ENCODE peak calls at places on chromosomes 2 and 18, in four cellular contexts. One of them, this sample, is unnamed.

GRCh38 chr18:42559292-42559691 is 556.2 kb downstream of the RIT2 start:
- DNase-seq in H1: no peak
- DNase-seq in GM12878: no peak
- DNase-seq in HepG2: no peak
- DNase-seq in this sample: no peak

GRCh38 chr2:237669628-237670351 is 42.4 kb downstream of the LRRFIP1 start:
- DNase-seq in HepG2: peak
- DNase-seq in H1: no peak
- DNase-seq in GM12878: peak
- DNase-seq in this sample: no peak

GRCh38 chr18:37659906-37660305 is 94.3 kb upstream of the CELF4 start:
- DNase-seq in HepG2: no peak
- DNase-seq in GM12878: no peak
- DNase-seq in H1: no peak
- DNase-seq in this sample: no peak

GRCh38 chr18:60485207-60485606 is 112.6 kb upstream of the MC4R start:
- DNase-seq in GM12878: no peak
- DNase-seq in HepG2: no peak
- DNase-seq in H1: no peak
- DNase-seq in this sample: no peak

GRCh38 chr2:187478719-187479118 is 30.7 kb upstream of the CALCRL start:
- DNase-seq in H1: no peak
- DNase-seq in GM12878: no peak
- DNase-seq in HepG2: no peak
- DNase-seq in this sample: no peak

GRCh38 chr2:214076527-214076926 is 334.3 kb upstream of the VWC2L start:
- DNase-seq in GM12878: no peak
- DNase-seq in H1: no peak
- DNase-seq in HepG2: no peak
- DNase-seq in this sample: no peak

GRCh38 chr18:13514558-13514957 is 211.8 kb downstream of the FAM210A start:
- DNase-seq in GM12878: no peak
- DNase-seq in H1: no peak
- DNase-seq in HepG2: no peak
- DNase-seq in this sample: no peak

GRCh38 chr2:112690853-112691390 is 29.9 kb upstream of the NT5DC4 start:
- DNase-seq in GM12878: no peak
- DNase-seq in HepG2: peak
- DNase-seq in H1: peak
- DNase-seq in this sample: peak

GRCh38 chr2:208031608-208032019 is 6.3 kb upstream of the PLEKHM3 start:
- DNase-seq in HepG2: peak
- DNase-seq in GM12878: no peak
- DNase-seq in H1: no peak
- DNase-seq in this sample: no peak

GRCh38 chr18:22525883-22526282 is 108.2 kb upstream of the CTAGE1 start:
- DNase-seq in GM12878: no peak
- DNase-seq in HepG2: no peak
- DNase-seq in H1: no peak
- DNase-seq in this sample: no peak

GRCh38 chr2:55838653-55839052 is 84.9 kb downstream of the EFEMP1 start:
- DNase-seq in GM12878: no peak
- DNase-seq in H1: no peak
- DNase-seq in HepG2: no peak
- DNase-seq in this sample: no peak

GRCh38 chr2:165794520-165794882 is 454 bp upstream of the GALNT3 start:
- DNase-seq in HepG2: no peak
- DNase-seq in H1: no peak
- DNase-seq in GM12878: peak
- DNase-seq in this sample: no peak

GRCh38 chr2:47429795-47430194 is 26.8 kb downstream of the MSH2 start:
- DNase-seq in H1: no peak
- DNase-seq in HepG2: no peak
- DNase-seq in GM12878: no peak
- DNase-seq in this sample: no peak

GRCh38 chr2:237242091-237242536 is 156.4 kb downstream of the COPS8 start:
- DNase-seq in HepG2: no peak
- DNase-seq in GM12878: no peak
- DNase-seq in H1: no peak
- DNase-seq in this sample: no peak

GRCh38 chr2:108907822-108908716 is 81.0 kb downstream of the EDAR start:
- DNase-seq in GM12878: no peak
- DNase-seq in H1: peak
- DNase-seq in HepG2: no peak
- DNase-seq in this sample: no peak

GRCh38 chr2:38722271-38723115 is 28.7 kb downstream of the SRSF7 start:
- DNase-seq in HepG2: no peak
- DNase-seq in GM12878: no peak
- DNase-seq in H1: no peak
- DNase-seq in this sample: no peak

GRCh38 chr18:76491436-76491800 is 3.6 kb downstream of the ZNF516 start:
- DNase-seq in HepG2: peak
- DNase-seq in GM12878: no peak
- DNase-seq in H1: no peak
- DNase-seq in this sample: no peak

GRCh38 chr2:158795110-158795924 is at the start of gene DAPL1:
- DNase-seq in GM12878: no peak
- DNase-seq in HepG2: no peak
- DNase-seq in H1: no peak
- DNase-seq in this sample: no peak

GRCh38 chr2:219509780-219510511 is 4.3 kb upstream of the ASIC4 start:
- DNase-seq in GM12878: no peak
- DNase-seq in HepG2: peak
- DNase-seq in H1: peak
- DNase-seq in this sample: no peak

GRCh38 chr2:97730245-97730644 is 16.9 kb downstream of the ZAP70 start:
- DNase-seq in GM12878: no peak
- DNase-seq in H1: no peak
- DNase-seq in HepG2: no peak
- DNase-seq in this sample: no peak

GRCh38 chr18:3360211-3360610 is 89.8 kb upstream of the TGIF1 start:
- DNase-seq in H1: peak
- DNase-seq in HepG2: peak
- DNase-seq in GM12878: no peak
- DNase-seq in this sample: peak

GRCh38 chr2:232494542-232494941 is 6.9 kb upstream of the ECEL1 start:
- DNase-seq in H1: no peak
- DNase-seq in HepG2: no peak
- DNase-seq in GM12878: no peak
- DNase-seq in this sample: no peak

GRCh38 chr18:72830109-72830508 is 37.7 kb downstream of the NETO1 start:
- DNase-seq in HepG2: no peak
- DNase-seq in GM12878: no peak
- DNase-seq in H1: peak
- DNase-seq in this sample: no peak

DNA sequence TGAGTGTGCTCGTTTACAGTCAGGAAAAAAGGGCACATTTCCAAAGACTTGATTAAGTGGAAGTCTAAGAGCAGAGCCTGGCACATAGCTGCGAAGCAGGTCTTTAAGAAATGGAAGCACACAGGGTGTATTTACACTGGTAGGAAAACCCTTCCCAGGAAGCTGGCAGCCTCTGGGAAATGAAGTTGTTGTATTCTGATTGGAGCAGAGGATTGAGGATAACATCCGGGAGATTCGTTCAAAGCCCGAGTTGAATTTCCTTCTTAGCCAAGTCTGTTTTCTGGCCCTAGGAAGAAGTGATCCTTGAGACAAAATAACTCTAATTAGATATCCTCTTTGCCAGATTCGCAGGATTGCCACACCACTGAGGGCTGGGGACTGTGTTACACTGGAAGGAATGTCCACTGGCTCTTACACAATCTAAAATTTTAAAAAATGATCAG is 75.9 kb downstream of the ITGB1BP1 start:
- DNase-seq in H1: no peak
- DNase-seq in HepG2: no peak
- DNase-seq in GM12878: no peak
- DNase-seq in this sample: no peak
- H3K4me3 ChIP-seq in H1: no peak
- H3K4me3 ChIP-seq in HepG2: no peak
- H3K4me3 ChIP-seq in GM12878: no peak
- H3K4me3 ChIP-seq in this sample: no peak

DNA sequence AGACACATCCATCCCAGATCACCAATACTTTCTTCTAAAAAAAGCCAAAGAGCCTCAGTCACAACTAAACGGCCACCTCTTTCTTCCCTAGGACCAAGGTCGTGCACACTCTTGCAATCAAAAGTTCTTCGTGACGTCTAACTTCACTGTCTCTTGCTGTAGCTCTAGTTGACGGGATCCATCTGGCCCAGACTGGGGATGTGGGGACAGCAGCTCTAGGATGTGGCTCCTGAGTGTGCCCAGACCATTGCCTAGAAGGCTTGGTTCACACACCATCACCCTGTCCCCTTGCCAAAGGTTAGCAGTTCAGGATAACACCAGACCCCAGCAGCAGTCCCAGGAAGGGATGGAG is 98.2 kb downstream of the TNS1 start:
- DNase-seq in GM12878: no peak
- DNase-seq in H1: no peak
- DNase-seq in HepG2: no peak
- DNase-seq in this sample: no peak
- H3K9ac ChIP-seq in GM12878: no peak
- H3K9ac ChIP-seq in H1: no peak
- H3K9ac ChIP-seq in HepG2: peak
- H3K9ac ChIP-seq in this sample: no peak

DNA sequence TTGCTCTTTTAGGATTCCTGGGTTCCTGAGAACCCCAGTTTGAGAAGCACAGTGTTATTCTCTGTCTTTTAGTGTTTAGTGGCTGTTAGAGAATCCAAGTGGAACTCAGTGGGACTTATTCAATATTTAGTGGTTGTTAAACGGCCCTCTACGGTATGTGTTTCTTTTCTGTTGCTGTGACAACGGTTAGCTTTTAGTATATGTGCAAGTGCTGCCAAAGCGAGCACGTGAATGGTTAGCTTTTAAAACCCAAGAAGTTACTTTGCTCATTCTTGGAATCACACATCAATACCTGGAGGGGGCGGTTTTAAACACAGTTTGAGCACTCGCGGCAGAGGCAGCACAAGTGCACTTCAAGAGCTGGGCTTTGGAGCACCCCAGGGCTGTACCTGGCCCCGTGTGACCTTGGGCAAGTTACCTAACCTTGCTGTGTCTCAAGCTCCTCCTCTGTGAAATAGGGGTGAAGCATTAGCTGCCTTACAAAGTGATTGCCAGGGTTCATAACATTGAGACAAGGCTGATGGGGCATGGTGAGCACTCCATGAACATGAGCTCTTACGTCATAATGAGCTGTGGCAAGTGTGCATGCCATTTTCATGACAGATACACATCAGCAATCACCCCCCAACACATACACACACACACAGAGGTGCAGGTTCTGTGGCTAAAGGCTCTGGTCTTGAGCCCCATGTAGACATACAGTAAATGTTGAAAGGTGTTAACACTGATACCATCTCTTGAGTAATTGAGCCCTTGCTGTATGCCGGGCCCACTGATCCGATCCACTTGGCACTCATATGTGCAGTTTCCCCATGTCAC is 234.1 kb downstream of the ALPK2 start:
- DNase-seq in GM12878: no peak
- DNase-seq in HepG2: no peak
- DNase-seq in H1: no peak
- DNase-seq in this sample: no peak
- TF ChIP-seq SUZ12 in GM12878: no peak
- TF ChIP-seq SUZ12 in HepG2: no peak
- TF ChIP-seq SUZ12 in H1: no peak
- TF ChIP-seq SUZ12 in this sample: no peak

GRCh38 chr2:181005809-181006208 is 25.4 kb downstream of the UBE2E3 start:
- DNase-seq in H1: no peak
- DNase-seq in HepG2: no peak
- DNase-seq in GM12878: no peak
- DNase-seq in this sample: no peak
- H3K4me3 ChIP-seq in H1: no peak
- H3K4me3 ChIP-seq in HepG2: no peak
- H3K4me3 ChIP-seq in GM12878: no peak
- H3K4me3 ChIP-seq in this sample: no peak

GRCh38 chr18:32086866-32087265 is 4.8 kb upstream of the RNF138 start:
- DNase-seq in H1: no peak
- DNase-seq in GM12878: no peak
- DNase-seq in HepG2: no peak
- DNase-seq in this sample: no peak

GRCh38 chr18:32078845-32079244 is 12.8 kb upstream of the RNF138 start:
- DNase-seq in H1: no peak
- DNase-seq in GM12878: no peak
- DNase-seq in HepG2: no peak
- DNase-seq in this sample: no peak

GRCh38 chr18:32081881-32082280 is 9.8 kb upstream of the RNF138 start:
- DNase-seq in HepG2: no peak
- DNase-seq in H1: no peak
- DNase-seq in GM12878: no peak
- DNase-seq in this sample: no peak

GRCh38 chr18:32083781-32084180 is 7.9 kb upstream of the RNF138 start:
- DNase-seq in H1: no peak
- DNase-seq in GM12878: no peak
- DNase-seq in HepG2: no peak
- DNase-seq in this sample: no peak
- H3K9ac ChIP-seq in H1: no peak
- H3K9ac ChIP-seq in GM12878: no peak
- H3K9ac ChIP-seq in HepG2: no peak
- H3K9ac ChIP-seq in this sample: no peak

DNA sequence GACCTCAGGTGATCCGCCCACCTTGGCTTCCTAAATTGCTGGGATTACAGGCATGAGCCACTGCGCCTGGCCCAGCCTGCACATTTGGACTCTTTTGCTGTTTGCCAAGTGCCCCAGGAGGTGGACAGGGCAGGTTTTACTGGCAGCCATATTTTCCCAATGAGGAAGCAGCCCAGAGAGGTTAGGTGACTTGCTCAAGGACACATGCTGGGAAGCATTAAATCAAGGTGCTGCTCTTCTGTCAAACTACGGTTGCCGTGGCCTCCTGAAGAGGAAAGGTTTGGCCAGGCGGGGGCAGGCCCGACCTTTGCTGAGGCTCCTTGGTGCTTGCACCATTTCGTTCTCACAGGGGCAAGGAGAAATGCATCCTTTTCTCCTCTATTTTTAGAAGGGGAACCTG is 44.0 kb downstream of the DNMT3A start:
- DNase-seq in GM12878: no peak
- DNase-seq in HepG2: no peak
- DNase-seq in H1: no peak
- DNase-seq in this sample: no peak
- TF ChIP-seq SUZ12 in GM12878: no peak
- TF ChIP-seq SUZ12 in HepG2: no peak
- TF ChIP-seq SUZ12 in H1: no peak
- TF ChIP-seq SUZ12 in this sample: no peak

DNA sequence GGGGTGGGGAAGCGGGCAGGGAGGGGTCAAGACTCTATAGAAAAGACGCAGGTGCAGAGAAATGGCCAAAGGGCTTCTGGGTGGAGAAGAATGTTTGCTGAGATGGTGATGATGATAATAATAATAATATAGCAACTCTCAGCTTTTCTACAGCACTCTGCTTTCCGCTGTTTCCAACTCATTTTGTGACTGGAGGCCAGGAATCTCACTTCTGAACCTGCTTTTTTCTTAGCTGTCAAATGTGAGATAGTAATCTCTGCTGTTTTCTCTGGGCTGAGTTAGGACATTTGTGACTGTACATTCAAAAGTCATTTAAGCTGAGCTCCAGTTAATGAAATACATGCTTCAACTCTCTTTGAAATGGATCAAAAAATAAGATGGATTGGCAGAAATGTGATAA is 58.4 kb downstream of the TNS1 start:
- DNase-seq in H1: no peak
- DNase-seq in GM12878: no peak
- DNase-seq in HepG2: no peak
- DNase-seq in this sample: no peak
- H3K4me3 ChIP-seq in H1: no peak
- H3K4me3 ChIP-seq in GM12878: no peak
- H3K4me3 ChIP-seq in HepG2: peak
- H3K4me3 ChIP-seq in this sample: no peak

This sample was measured in NT2/D1.